ENCODE peak calls at places on chromosomes 5 and 9, in five cellular contexts. T is GM12891, K is NB4, D is heart left ventricle, E is spleen. Q is an unnamed sample.

GRCh38 chr9:131875828-131876485 is 136.1 kb upstream of the RAPGEF1 start:
- DNase-seq in K (no peak), D (no peak), T (no peak), E (peak), Q (no peak)

GRCh38 chr5:152527358-152528048 is 122.4 kb upstream of the NMUR2 start:
- DNase-seq in E (no peak), K (no peak), T (no peak), D (no peak), Q (no peak)

GRCh38 chr9:71364196-71364955 is 243.0 kb upstream of the TRPM3 start:
- DNase-seq in D (no peak), T (no peak), K (no peak), E (no peak), Q (no peak)

GRCh38 chr5:73853091-73853490 is 227.1 kb downstream of the ARHGEF28 start:
- DNase-seq in D (no peak), K (peak), E (no peak), T (no peak), Q (no peak)

GRCh38 chr5:107672212-107673105 is 1.7 kb upstream of the EFNA5 start:
- DNase-seq in K (peak), D (peak), T (peak), E (peak), Q (peak)

GRCh38 chr9:107049825-107050184 is 186.8 kb downstream of the ZNF462 start:
- DNase-seq in K (no peak), T (no peak), E (no peak), D (no peak), Q (no peak)

GRCh38 chr9:27308691-27309390 is 11.9 kb upstream of the EQTN start:
- DNase-seq in T (no peak), D (no peak), E (no peak), K (no peak), Q (no peak)

GRCh38 chr5:8912106-8912505 is 633.8 kb downstream of the SEMA5A start:
- DNase-seq in T (no peak), D (no peak), K (no peak), E (no peak), Q (no peak)

GRCh38 chr5:56319281-56320242 is 86.4 kb upstream of the ANKRD55 start:
- DNase-seq in K (peak), D (peak), T (no peak), E (no peak), Q (no peak)

GRCh38 chr9:129476821-129477611 is 143.9 kb downstream of the C9orf50 start:
- DNase-seq in D (no peak), K (no peak), E (no peak), T (no peak), Q (no peak)

GRCh38 chr9:77809552-77809951 is 161.4 kb upstream of the GNA14 start:
- DNase-seq in D (no peak), T (no peak), K (no peak), E (no peak), Q (no peak)

GRCh38 chr9:82332774-82333152 is 344.2 kb downstream of the SPATA31D1 start:
- DNase-seq in D (no peak), T (no peak), K (no peak), E (no peak), Q (no peak)

GRCh38 chr9:112443200-112443599 is 43.4 kb upstream of the KIAA1958 start:
- DNase-seq in D (no peak), K (peak), T (no peak), E (no peak), Q (peak)

GRCh38 chr9:35272989-35273388 is 111.2 kb downstream of the UNC13B start:
- DNase-seq in D (no peak), T (no peak), K (no peak), E (no peak), Q (no peak)

GRCh38 chr9:20552874-20553624 is 69.2 kb downstream of the MLLT3 start:
- DNase-seq in K (no peak), T (no peak), E (no peak), D (no peak), Q (no peak)

GRCh38 chr5:131323378-131323777 is 59.5 kb downstream of the CDC42SE2 start:
- DNase-seq in K (no peak), T (no peak), E (no peak), D (no peak), Q (no peak)

GRCh38 chr5:1118231-1118698 is 6.4 kb upstream of the SLC12A7 start:
- DNase-seq in T (no peak), K (no peak), D (no peak), E (no peak), Q (no peak)

GRCh38 chr5:160285311-160285710 is 27.1 kb downstream of the CCNJL start:
- DNase-seq in E (no peak), T (no peak), D (no peak), K (peak), Q (no peak)

GRCh38 chr9:85909390-85909789 is 31.6 kb upstream of the NAA35 start:
- DNase-seq in T (no peak), E (no peak), D (no peak), K (no peak), Q (no peak)

GRCh38 chr9:121559183-121559582 is 59.5 kb upstream of the GGTA1 start:
- DNase-seq in D (no peak), K (peak), T (no peak), E (no peak), Q (no peak)

GRCh38 chr9:27549196-27549737 is 19.7 kb upstream of the MOB3B start:
- DNase-seq in T (no peak), E (no peak), D (no peak), K (no peak), Q (no peak)

GRCh38 chr5:1808466-1808865 is 7.3 kb downstream of the NDUFS6 start:
- DNase-seq in K (no peak), D (no peak), E (no peak), T (no peak), Q (no peak)

GRCh38 chr9:131839281-131840084 is 99.6 kb upstream of the RAPGEF1 start:
- DNase-seq in T (no peak), K (peak), D (no peak), E (no peak), Q (no peak)

GRCh38 chr5:152994040-152994439 is 496.4 kb upstream of the GRIA1 start:
- DNase-seq in E (no peak), D (no peak), K (no peak), T (no peak), Q (no peak)

GRCh38 chr9:78073722-78074121 is 42.1 kb upstream of the GNAQ start:
- DNase-seq in D (no peak), K (no peak), E (no peak), T (no peak), Q (no peak)

GRCh38 chr5:147836439-147836838 is 5.0 kb upstream of the SPINK1 start:
- DNase-seq in K (no peak), T (no peak), E (no peak), D (no peak), Q (no peak)
- TF ChIP-seq POLR2A in K (no peak), T (no peak), E (no peak), D (no peak), Q (no peak)

GRCh38 chr9:110257097-110257955 is 1.0 kb upstream of the TXN start:
- DNase-seq in E (peak), K (peak), D (peak), T (no peak), Q (no peak)

GRCh38 chr9:110256142-110256391 is 240 bp downstream of the TXN start:
- DNase-seq in K (no peak), T (no peak), E (no peak), D (no peak), Q (no peak)

GRCh38 chr9:110257971-110258370 is 1.7 kb upstream of the TXN start:
- DNase-seq in E (no peak), D (no peak), K (no peak), T (no peak), Q (peak)

GRCh38 chr9:110255417-110256141 is 728 bp downstream of the TXN start:
- DNase-seq in D (peak), E (peak), K (peak), T (peak), Q (peak)

GRCh38 chr9:110256392-110257096 is at the start of gene TXN:
- DNase-seq in D (peak), T (peak), E (peak), K (peak), Q (peak)
- TF ChIP-seq POLR2A in D (peak), T (peak), E (no peak), K (peak), Q (peak)

DNA sequence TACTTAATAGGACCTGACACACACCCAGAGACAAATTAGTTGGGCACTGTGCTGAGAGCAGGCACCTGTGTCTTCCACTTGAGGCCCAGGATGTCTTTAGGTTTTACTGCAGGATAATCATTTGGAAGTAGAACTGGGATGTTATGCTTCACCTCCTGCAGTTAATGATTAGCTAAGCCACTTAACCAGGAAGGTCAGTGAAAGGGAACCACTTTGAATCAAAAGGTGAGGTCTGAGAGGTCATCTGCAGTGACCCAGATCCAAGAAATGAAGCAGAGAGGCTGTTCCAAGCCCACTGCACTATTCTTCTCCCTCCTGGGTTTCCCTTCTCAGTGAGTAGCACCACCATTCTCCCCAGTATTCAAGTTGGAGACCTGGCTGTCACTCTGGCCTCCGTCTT is 110.5 kb downstream of the SNX18 start:
- DNase-seq in T (no peak), D (no peak), K (no peak), E (no peak), Q (no peak)
- TF ChIP-seq POLR2A in T (no peak), D (no peak), K (no peak), E (no peak), Q (no peak)

GRCh38 chr9:38308136-38308535 is 84.4 kb upstream of the ALDH1B1 start:
- DNase-seq in K (no peak), E (no peak), T (no peak), D (no peak), Q (no peak)

GRCh38 chr9:38301376-38302106 is 91.0 kb upstream of the ALDH1B1 start:
- DNase-seq in K (no peak), D (no peak), T (no peak), E (no peak), Q (no peak)

GRCh38 chr9:38306899-38307298 is 85.6 kb upstream of the ALDH1B1 start:
- DNase-seq in T (no peak), E (no peak), K (no peak), D (no peak), Q (no peak)

GRCh38 chr9:38309324-38310195 is 82.9 kb upstream of the ALDH1B1 start:
- DNase-seq in D (no peak), K (no peak), T (no peak), E (no peak), Q (no peak)

DNA sequence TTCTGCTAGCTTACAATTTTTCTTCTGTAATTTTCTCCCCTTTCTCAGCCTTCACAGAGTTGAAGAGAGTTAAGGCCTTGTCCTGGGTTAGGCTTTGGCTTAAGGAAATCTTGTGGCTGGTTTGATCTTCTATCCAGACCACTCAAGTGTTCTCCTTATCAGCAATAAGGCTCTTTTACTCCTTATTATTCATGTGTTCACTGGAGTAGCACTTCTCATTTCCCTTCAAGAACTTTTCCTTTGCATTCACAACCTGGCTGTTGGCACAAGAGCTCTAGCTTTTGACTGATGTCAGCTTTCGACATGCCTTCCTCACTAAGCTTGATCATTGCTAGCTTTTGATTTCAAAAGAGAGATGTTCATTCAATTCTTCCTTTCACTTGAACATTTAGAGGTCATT is 86.9 kb upstream of the ALDH1B1 start:
- DNase-seq in E (no peak), K (no peak), T (no peak), D (no peak), Q (no peak)
- TF ChIP-seq POLR2A in E (no peak), K (no peak), T (no peak), D (no peak), Q (no peak)

DNA sequence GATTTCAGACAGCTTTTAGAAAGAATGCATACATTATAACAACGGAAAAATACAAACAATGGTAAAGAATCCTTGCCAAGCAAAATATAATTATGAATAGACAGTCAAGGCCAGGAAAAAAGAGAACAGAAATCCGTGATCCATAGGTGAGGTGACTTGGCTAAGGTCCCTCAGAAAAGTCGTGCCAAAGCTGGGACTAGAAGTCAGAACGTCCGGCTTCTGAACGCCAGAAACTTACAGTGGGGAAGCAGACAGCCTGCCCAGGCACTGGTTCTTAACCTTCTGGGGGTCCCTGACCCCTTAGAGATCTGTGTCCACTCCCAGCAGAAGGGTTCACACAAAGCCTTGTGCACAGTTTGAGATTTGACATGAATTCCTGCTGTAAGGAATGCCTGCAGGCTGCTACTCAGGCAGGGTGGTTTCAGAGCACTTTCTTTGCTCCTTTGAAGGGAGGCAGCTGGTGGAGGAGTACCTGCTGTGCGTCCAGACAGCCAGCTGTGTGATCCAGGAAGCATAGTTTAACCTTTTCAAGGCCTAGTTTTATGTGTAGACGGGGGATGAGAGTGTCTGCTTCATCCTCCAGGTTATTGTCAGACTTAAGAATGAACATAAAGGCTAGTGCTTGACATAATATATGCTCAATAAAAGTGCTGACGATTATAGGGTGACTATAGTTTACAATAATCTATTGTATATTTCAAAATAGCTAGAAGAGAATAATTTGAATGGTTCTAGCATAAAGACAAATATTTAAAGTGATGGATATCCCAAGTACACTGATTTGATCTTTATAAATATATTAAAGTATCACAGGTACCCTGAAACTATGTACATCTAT is 852 bp downstream of the ARHGEF37 start:
- DNase-seq in T (no peak), D (peak), K (no peak), E (no peak), Q (peak)
- TF ChIP-seq POLR2A in T (no peak), D (no peak), K (no peak), E (no peak), Q (no peak)

DNA sequence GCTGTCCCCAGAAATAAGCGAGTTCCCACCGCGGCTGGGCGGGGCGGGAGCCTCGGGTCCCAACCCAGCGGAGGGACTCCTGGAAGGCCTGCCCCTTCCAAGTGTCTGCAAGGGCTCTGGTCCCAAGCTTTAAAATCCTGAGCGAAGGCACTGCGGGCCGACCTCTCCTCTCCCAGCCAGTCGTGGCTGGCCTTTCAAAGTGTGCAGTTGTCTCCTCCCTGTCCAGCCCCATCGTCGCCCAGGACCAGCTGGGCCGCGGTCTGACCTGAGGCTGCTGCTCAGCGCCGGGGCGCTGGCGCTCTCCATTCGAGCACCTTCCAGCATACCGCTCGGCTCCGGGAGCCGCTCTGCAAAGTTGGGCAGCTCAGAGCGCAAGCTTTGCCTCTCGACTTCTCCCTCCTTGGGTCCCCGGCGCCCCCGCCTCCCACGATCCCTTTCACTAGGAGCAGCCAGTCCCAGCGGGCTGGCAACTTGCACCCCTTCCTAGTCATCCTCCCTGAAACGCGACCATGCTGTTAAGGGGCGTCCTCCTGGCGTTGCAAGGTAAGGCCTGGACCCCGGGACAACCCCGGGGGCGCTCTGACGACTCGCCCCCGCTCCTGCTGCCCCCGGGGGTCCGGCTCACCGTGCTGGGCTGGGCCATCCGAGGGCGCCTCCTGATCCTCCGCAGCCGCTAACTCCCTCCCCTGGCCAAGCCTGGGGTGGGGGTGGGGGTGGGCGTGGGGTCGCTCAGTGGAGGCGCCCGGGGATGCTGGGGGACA is at the start of gene MAMDC2:
- DNase-seq in T (no peak), E (peak), K (no peak), D (peak), Q (no peak)
- TF ChIP-seq POLR2A in T (no peak), E (no peak), K (no peak), D (peak), Q (no peak)